ENCODE peak calls at places on chromosomes 6 and 20, in six cellular contexts. One of them, this sample, is unnamed. For H3K36me3, the result is how much of the 10 kb centered on the place peaks cover.

GRCh38 chr6:90284745-90285481 is 11.7 kb downstream of the BACH2 start:
- DNase-seq in Peyer's patch: peak
- DNase-seq in stomach: no peak
- DNase-seq in psoas muscle: no peak
- DNase-seq in adrenal gland: no peak
- DNase-seq in suprapubic skin: no peak
- DNase-seq in this sample: no peak

GRCh38 chr20:43569282-43569681 is 10.5 kb downstream of the SGK2 start:
- DNase-seq in psoas muscle: no peak
- DNase-seq in adrenal gland: no peak
- DNase-seq in suprapubic skin: no peak
- DNase-seq in Peyer's patch: no peak
- DNase-seq in stomach: no peak
- DNase-seq in this sample: no peak

GRCh38 chr6:89432875-89433636 is at the start of gene ANKRD6:
- DNase-seq in suprapubic skin: peak
- DNase-seq in psoas muscle: peak
- DNase-seq in Peyer's patch: peak
- DNase-seq in adrenal gland: peak
- DNase-seq in stomach: peak
- DNase-seq in this sample: no peak

GRCh38 chr20:45282700-45283528 is 23.7 kb upstream of the RBPJL start:
- DNase-seq in adrenal gland: no peak
- DNase-seq in Peyer's patch: no peak
- DNase-seq in suprapubic skin: no peak
- DNase-seq in psoas muscle: no peak
- DNase-seq in stomach: no peak
- DNase-seq in this sample: no peak

GRCh38 chr20:63232235-63233060 is 3.3 kb upstream of the BIRC7 start:
- DNase-seq in Peyer's patch: no peak
- DNase-seq in psoas muscle: no peak
- DNase-seq in suprapubic skin: no peak
- DNase-seq in adrenal gland: no peak
- DNase-seq in stomach: no peak
- DNase-seq in this sample: no peak

GRCh38 chr20:36126836-36127529 is 27.6 kb upstream of the EPB41L1 start:
- DNase-seq in stomach: no peak
- DNase-seq in psoas muscle: no peak
- DNase-seq in Peyer's patch: no peak
- DNase-seq in suprapubic skin: no peak
- DNase-seq in adrenal gland: no peak
- DNase-seq in this sample: no peak

GRCh38 chr6:122712093-122712863 is 67.2 kb upstream of the FABP7 start:
- DNase-seq in adrenal gland: no peak
- DNase-seq in psoas muscle: no peak
- DNase-seq in suprapubic skin: no peak
- DNase-seq in Peyer's patch: no peak
- DNase-seq in stomach: no peak
- DNase-seq in this sample: no peak

GRCh38 chr6:98787961-98788360 is 46.4 kb upstream of the POU3F2 start:
- DNase-seq in adrenal gland: no peak
- DNase-seq in Peyer's patch: no peak
- DNase-seq in stomach: no peak
- DNase-seq in suprapubic skin: no peak
- DNase-seq in psoas muscle: no peak
- DNase-seq in this sample: no peak

GRCh38 chr6:170292778-170293164 is 1.9 kb upstream of the DLL1 start:
- DNase-seq in stomach: no peak
- DNase-seq in psoas muscle: no peak
- DNase-seq in adrenal gland: no peak
- DNase-seq in Peyer's patch: no peak
- DNase-seq in suprapubic skin: no peak
- DNase-seq in this sample: peak

GRCh38 chr6:88562737-88563625 is 396.8 kb upstream of the CNR1 start:
- DNase-seq in adrenal gland: no peak
- DNase-seq in psoas muscle: no peak
- DNase-seq in suprapubic skin: no peak
- DNase-seq in stomach: no peak
- DNase-seq in Peyer's patch: no peak
- DNase-seq in this sample: no peak

GRCh38 chr6:138331444-138331843 is 46.3 kb upstream of the SMIM28 start:
- DNase-seq in Peyer's patch: no peak
- DNase-seq in adrenal gland: no peak
- DNase-seq in suprapubic skin: no peak
- DNase-seq in stomach: no peak
- DNase-seq in psoas muscle: no peak
- DNase-seq in this sample: no peak
- H3K4me3 ChIP-seq in Peyer's patch: no peak
- H3K4me3 ChIP-seq in adrenal gland: no peak
- H3K4me3 ChIP-seq in suprapubic skin: no peak
- H3K4me3 ChIP-seq in stomach: no peak
- H3K4me3 ChIP-seq in psoas muscle: no peak
- H3K4me3 ChIP-seq in this sample: no peak

GRCh38 chr20:49118307-49118706 is 69.8 kb downstream of the STAU1 start:
- DNase-seq in psoas muscle: no peak
- DNase-seq in stomach: no peak
- DNase-seq in Peyer's patch: no peak
- DNase-seq in adrenal gland: no peak
- DNase-seq in suprapubic skin: no peak
- DNase-seq in this sample: no peak

GRCh38 chr20:49122920-49123319 is 65.2 kb downstream of the STAU1 start:
- DNase-seq in psoas muscle: no peak
- DNase-seq in Peyer's patch: no peak
- DNase-seq in adrenal gland: no peak
- DNase-seq in stomach: no peak
- DNase-seq in suprapubic skin: no peak
- DNase-seq in this sample: no peak

GRCh38 chr20:49123982-49124381 is 64.2 kb downstream of the STAU1 start:
- DNase-seq in stomach: no peak
- DNase-seq in Peyer's patch: no peak
- DNase-seq in adrenal gland: no peak
- DNase-seq in psoas muscle: no peak
- DNase-seq in suprapubic skin: no peak
- DNase-seq in this sample: no peak

GRCh38 chr20:49115565-49115964 is 69.5 kb downstream of the CSE1L start:
- DNase-seq in Peyer's patch: no peak
- DNase-seq in suprapubic skin: no peak
- DNase-seq in stomach: no peak
- DNase-seq in psoas muscle: no peak
- DNase-seq in adrenal gland: no peak
- DNase-seq in this sample: no peak

GRCh38 chr20:49119972-49120371 is 68.2 kb downstream of the STAU1 start:
- DNase-seq in adrenal gland: no peak
- DNase-seq in psoas muscle: no peak
- DNase-seq in Peyer's patch: no peak
- DNase-seq in suprapubic skin: no peak
- DNase-seq in stomach: no peak
- DNase-seq in this sample: no peak
- H3K36me3 ChIP-seq in adrenal gland: half or more
- H3K36me3 ChIP-seq in psoas muscle: half or more
- H3K36me3 ChIP-seq in Peyer's patch: half or more
- H3K36me3 ChIP-seq in suprapubic skin: half or more
- H3K36me3 ChIP-seq in stomach: under half
- H3K36me3 ChIP-seq in this sample: half or more

DNA sequence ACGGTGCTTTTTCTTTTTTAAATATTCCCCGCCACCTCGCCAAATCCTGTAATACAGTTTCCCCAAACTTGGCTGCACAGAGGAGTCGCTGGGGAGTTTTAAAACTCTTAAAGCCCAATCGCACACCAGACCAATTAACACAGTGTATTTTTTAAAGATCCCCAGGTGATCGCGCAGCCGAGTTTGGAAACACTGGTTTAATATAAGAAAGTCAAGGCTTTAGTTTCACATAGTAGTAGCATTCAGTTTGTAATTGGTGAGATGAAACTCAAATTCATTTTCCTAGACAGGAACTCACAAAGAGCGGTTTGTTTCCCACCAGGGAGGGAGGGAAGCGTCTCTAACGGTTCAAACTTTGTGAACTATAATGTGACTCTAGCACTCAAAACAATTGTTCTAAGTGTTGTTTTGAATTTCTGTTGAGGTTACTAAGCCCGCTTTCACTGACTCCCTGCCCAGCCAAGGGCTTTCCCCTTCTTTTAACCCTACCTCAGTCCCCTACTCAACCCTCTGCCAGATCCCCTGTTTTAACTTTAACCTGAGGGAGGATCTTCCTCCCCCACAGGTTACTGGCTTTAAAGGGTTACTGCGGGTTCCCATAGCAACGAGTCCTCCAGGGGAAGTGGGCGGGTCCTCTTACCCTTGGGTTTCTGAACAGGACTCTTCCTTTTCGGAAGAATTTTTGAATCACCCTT is 25.7 kb upstream of the BTBD3 start:
- DNase-seq in Peyer's patch: peak
- DNase-seq in adrenal gland: peak
- DNase-seq in psoas muscle: no peak
- DNase-seq in suprapubic skin: no peak
- DNase-seq in stomach: peak
- DNase-seq in this sample: peak
- H3K4me3 ChIP-seq in Peyer's patch: peak
- H3K4me3 ChIP-seq in adrenal gland: peak
- H3K4me3 ChIP-seq in psoas muscle: peak
- H3K4me3 ChIP-seq in suprapubic skin: peak
- H3K4me3 ChIP-seq in stomach: peak
- H3K4me3 ChIP-seq in this sample: peak

GRCh38 chr6:130138909-130139242 is 83.9 kb downstream of the SAMD3 start:
- DNase-seq in psoas muscle: no peak
- DNase-seq in Peyer's patch: no peak
- DNase-seq in stomach: no peak
- DNase-seq in adrenal gland: no peak
- DNase-seq in suprapubic skin: no peak
- DNase-seq in this sample: no peak

GRCh38 chr6:130140084-130140483 is 82.7 kb downstream of the SAMD3 start:
- DNase-seq in suprapubic skin: no peak
- DNase-seq in psoas muscle: no peak
- DNase-seq in stomach: no peak
- DNase-seq in adrenal gland: no peak
- DNase-seq in Peyer's patch: no peak
- DNase-seq in this sample: no peak

GRCh38 chr6:130134594-130134993 is 88.2 kb downstream of the SAMD3 start:
- DNase-seq in adrenal gland: no peak
- DNase-seq in suprapubic skin: no peak
- DNase-seq in psoas muscle: no peak
- DNase-seq in Peyer's patch: no peak
- DNase-seq in stomach: no peak
- DNase-seq in this sample: no peak

GRCh38 chr6:130136803-130137202 is 85.9 kb downstream of the SAMD3 start:
- DNase-seq in suprapubic skin: no peak
- DNase-seq in psoas muscle: no peak
- DNase-seq in stomach: no peak
- DNase-seq in adrenal gland: no peak
- DNase-seq in Peyer's patch: no peak
- DNase-seq in this sample: no peak

DNA sequence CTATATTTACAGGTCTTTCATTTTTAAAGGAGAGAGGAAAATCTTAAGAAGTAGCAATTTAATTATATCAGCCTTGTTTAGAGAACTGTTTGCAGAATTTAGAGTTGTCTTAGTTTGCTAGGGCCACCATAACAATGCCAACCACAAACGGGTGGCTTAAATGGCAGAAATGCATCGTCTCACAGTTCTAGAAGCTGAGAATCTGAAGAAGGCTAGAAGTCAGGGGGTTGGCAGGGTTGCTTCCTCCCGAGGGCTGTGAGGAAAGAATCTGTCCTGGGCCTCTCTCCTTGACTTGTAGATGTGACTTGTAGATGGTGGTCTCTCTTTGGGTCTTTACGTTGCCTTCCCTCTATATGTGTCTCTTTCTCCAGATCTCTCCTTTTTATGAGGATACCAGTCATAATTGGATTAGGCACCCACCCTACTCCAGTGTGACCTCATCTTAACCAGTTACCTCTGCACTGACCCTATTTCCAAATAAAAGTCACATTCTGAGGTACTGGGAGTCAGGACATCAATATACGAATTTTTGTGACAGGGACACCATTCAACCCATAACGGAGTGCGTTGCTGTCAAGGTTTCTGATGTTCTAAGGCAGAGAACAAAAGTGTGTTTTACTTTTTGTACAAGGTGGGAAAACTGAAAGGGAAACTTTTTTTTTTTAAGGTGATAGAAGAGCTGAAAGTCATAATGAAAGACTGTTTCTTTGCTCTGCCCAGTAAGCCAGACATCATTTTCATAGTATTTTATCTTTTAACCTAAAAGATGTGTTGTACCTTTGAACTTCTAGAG is 84.4 kb downstream of the SAMD3 start:
- DNase-seq in psoas muscle: no peak
- DNase-seq in adrenal gland: no peak
- DNase-seq in suprapubic skin: no peak
- DNase-seq in stomach: no peak
- DNase-seq in Peyer's patch: no peak
- DNase-seq in this sample: no peak
- H3K36me3 ChIP-seq in psoas muscle: under half
- H3K36me3 ChIP-seq in adrenal gland: under half
- H3K36me3 ChIP-seq in suprapubic skin: under half
- H3K36me3 ChIP-seq in stomach: under half
- H3K36me3 ChIP-seq in Peyer's patch: under half
- H3K36me3 ChIP-seq in this sample: under half

DNA sequence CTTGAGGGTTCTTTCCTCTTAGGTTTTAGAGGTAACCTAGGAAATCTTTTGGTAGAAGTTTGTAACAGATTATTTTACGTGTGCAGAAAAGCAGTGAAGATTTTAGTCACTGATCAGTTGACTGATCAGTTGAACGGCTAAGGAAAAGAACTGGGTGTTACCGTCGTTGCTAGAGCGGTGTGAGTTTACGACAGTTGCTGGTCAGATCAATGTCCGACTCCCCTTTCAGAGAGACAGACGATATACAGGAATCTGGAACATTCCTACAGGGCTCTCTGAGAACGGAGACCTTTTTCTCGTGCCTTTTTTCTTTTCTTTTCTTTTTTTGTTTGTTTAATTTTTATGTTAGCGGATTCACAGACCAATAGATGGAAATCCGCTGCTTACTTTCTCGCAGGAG is 132.1 kb upstream of the ZNF184 start:
- DNase-seq in stomach: no peak
- DNase-seq in suprapubic skin: no peak
- DNase-seq in adrenal gland: no peak
- DNase-seq in Peyer's patch: no peak
- DNase-seq in psoas muscle: no peak
- DNase-seq in this sample: no peak
- H3K4me3 ChIP-seq in stomach: no peak
- H3K4me3 ChIP-seq in suprapubic skin: no peak
- H3K4me3 ChIP-seq in adrenal gland: no peak
- H3K4me3 ChIP-seq in Peyer's patch: no peak
- H3K4me3 ChIP-seq in psoas muscle: no peak
- H3K4me3 ChIP-seq in this sample: no peak

GRCh38 chr20:61988665-61989064 is 77.0 kb downstream of the TAF4 start:
- DNase-seq in suprapubic skin: no peak
- DNase-seq in psoas muscle: no peak
- DNase-seq in Peyer's patch: no peak
- DNase-seq in adrenal gland: no peak
- DNase-seq in stomach: no peak
- DNase-seq in this sample: no peak

GRCh38 chr20:61990484-61990883 is 75.2 kb downstream of the TAF4 start:
- DNase-seq in adrenal gland: no peak
- DNase-seq in stomach: no peak
- DNase-seq in psoas muscle: no peak
- DNase-seq in suprapubic skin: no peak
- DNase-seq in Peyer's patch: no peak
- DNase-seq in this sample: no peak

GRCh38 chr20:61991476-61991875 is 74.2 kb downstream of the TAF4 start:
- DNase-seq in stomach: no peak
- DNase-seq in suprapubic skin: no peak
- DNase-seq in psoas muscle: no peak
- DNase-seq in adrenal gland: no peak
- DNase-seq in Peyer's patch: no peak
- DNase-seq in this sample: no peak

GRCh38 chr20:61986762-61987321 is 78.8 kb downstream of the TAF4 start:
- DNase-seq in suprapubic skin: no peak
- DNase-seq in psoas muscle: no peak
- DNase-seq in adrenal gland: peak
- DNase-seq in stomach: no peak
- DNase-seq in Peyer's patch: no peak
- DNase-seq in this sample: no peak

GRCh38 chr20:61989741-61990140 is 75.9 kb downstream of the TAF4 start:
- DNase-seq in stomach: no peak
- DNase-seq in Peyer's patch: no peak
- DNase-seq in psoas muscle: no peak
- DNase-seq in suprapubic skin: no peak
- DNase-seq in adrenal gland: no peak
- DNase-seq in this sample: no peak
- H3K36me3 ChIP-seq in stomach: under half
- H3K36me3 ChIP-seq in Peyer's patch: half or more
- H3K36me3 ChIP-seq in psoas muscle: half or more
- H3K36me3 ChIP-seq in suprapubic skin: half or more
- H3K36me3 ChIP-seq in adrenal gland: under half
- H3K36me3 ChIP-seq in this sample: half or more